ENCODE peak calls at places on chromosomes 6 and 20, in seven cellular contexts. G is left lung, R is GM12865, S is A549, X is BE2C, B is heart right ventricle, J is stomach. Q is an unnamed sample.

GRCh38 chr6:152648090-152648489 is 10.9 kb upstream of the SYNE1 start:
- DNase-seq in B (no peak), G (no peak), R (no peak), J (no peak), S (no peak), X (no peak), Q (no peak)

GRCh38 chr6:3341467-3341866 is 82.7 kb downstream of the PSMG4 start:
- DNase-seq in B (no peak), S (no peak), J (no peak), G (no peak), R (no peak), X (no peak), Q (no peak)

GRCh38 chr20:41650221-41650948 is 32.2 kb upstream of the CHD6 start:
- DNase-seq in G (no peak), S (no peak), J (peak), X (no peak), B (no peak), R (no peak), Q (peak)

GRCh38 chr6:154995241-154996162 is at the start of gene TIAM2:
- DNase-seq in S (peak), B (peak), J (no peak), R (no peak), X (peak), G (no peak), Q (no peak)

GRCh38 chr20:20393207-20393606 is 25.3 kb downstream of the INSM1 start:
- DNase-seq in G (no peak), S (no peak), X (no peak), J (no peak), R (no peak), B (no peak), Q (no peak)

GRCh38 chr6:155398701-155399061 is 57.0 kb downstream of the NOX3 start:
- DNase-seq in R (no peak), S (no peak), J (no peak), X (no peak), B (no peak), G (no peak), Q (no peak)

GRCh38 chr6:6315660-6316059 is 4.8 kb downstream of the F13A1 start:
- DNase-seq in B (peak), R (peak), G (no peak), X (peak), J (peak), S (peak), Q (peak)

GRCh38 chr6:7139835-7140470 is 32.2 kb downstream of the RREB1 start:
- DNase-seq in R (no peak), S (no peak), J (no peak), X (no peak), G (no peak), B (no peak), Q (no peak)

GRCh38 chr20:24543741-24544140 is 74.3 kb downstream of the SYNDIG1 start:
- DNase-seq in J (no peak), R (no peak), S (no peak), B (no peak), X (no peak), G (no peak), Q (no peak)

GRCh38 chr6:145277358-145278097 is 457.8 kb downstream of the EPM2A start:
- DNase-seq in S (no peak), J (no peak), G (no peak), X (no peak), R (no peak), B (peak), Q (no peak)

GRCh38 chr6:50271266-50271665 is 221.5 kb upstream of the DEFB112 start:
- DNase-seq in B (no peak), S (no peak), X (no peak), R (no peak), G (no peak), J (no peak), Q (no peak)

GRCh38 chr20:33281550-33282146 is 1.4 kb upstream of the BPIFB1 start:
- DNase-seq in B (no peak), R (no peak), J (no peak), S (no peak), G (no peak), X (no peak), Q (no peak)

GRCh38 chr20:59836768-59837167 is 96.7 kb downstream of the SYCP2 start:
- DNase-seq in G (no peak), B (no peak), S (no peak), J (no peak), R (no peak), X (no peak), Q (no peak)

GRCh38 chr20:64049060-64049886 is at the start of gene SOX18:
- DNase-seq in J (no peak), S (no peak), B (peak), X (peak), G (no peak), R (peak), Q (no peak)

GRCh38 chr6:111711476-111711875 is 105.8 kb upstream of the TRAF3IP2 start:
- DNase-seq in S (no peak), X (peak), B (peak), G (no peak), J (peak), R (no peak), Q (no peak)
- TF ChIP-seq CTCF in S (no peak), X (peak), B (no peak), G (no peak), J (no peak), R (no peak), Q (no peak)

GRCh38 chr6:107730683-107731314 is 93.3 kb downstream of the SCML4 start:
- DNase-seq in J (no peak), X (no peak), S (no peak), G (no peak), R (no peak), B (no peak), Q (no peak)
- H3K4me3 ChIP-seq in J (peak), X (no peak), S (no peak), G (peak), R (no peak), B (no peak), Q (no peak)

GRCh38 chr20:12391099-12391498 is 473.4 kb downstream of the BTBD3 start:
- DNase-seq in G (no peak), X (no peak), B (no peak), J (no peak), S (no peak), R (no peak), Q (no peak)
- TF ChIP-seq CTCF in G (no peak), X (no peak), B (no peak), J (no peak), S (no peak), R (no peak), Q (no peak)

DNA sequence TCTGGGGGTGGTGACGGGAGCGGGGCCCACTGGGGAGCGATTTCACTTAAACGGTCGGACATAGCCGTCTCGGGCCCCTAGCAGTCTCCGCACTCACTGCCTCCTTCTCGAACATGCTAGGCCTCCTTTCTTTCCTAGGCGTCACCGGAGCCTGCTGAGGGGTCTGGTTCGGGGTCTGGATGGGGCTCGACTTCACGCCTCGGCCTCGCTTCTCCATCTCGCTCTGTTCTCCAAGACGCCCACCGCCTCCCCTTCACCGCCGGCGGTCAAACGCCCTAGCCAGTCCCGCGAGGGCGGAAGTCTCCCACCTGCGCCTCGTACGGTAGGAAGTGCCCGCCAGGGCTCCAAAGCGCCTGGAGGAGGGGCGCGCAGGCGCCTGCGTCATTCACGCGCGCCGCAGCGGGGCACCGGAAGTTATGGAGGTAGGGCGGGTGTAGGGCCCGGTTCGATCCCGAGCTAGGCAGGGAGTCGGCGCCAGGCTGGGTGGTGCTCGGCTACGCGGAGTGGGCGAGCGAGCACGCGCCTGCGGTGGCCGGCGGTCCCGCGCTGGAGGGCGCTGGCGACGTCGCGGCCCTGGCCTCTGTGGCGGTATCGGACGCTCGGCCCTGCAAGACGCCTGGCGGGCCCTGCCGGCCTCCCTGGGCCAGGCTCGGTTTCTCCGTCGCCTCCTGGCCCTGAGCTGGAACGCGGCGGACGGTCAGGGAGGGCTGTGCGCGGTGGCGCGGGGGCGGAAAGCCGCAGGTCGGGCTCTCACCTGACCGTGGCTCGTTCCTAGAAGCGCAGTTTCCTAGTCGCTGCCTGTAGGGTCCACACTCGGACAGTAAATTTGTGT is at the start of the genes DYNLT2 and ERMARD:
- DNase-seq in X (peak), G (peak), R (peak), J (peak), S (peak), B (peak), Q (peak)
- H3K4me3 ChIP-seq in X (peak), G (peak), R (peak), J (peak), S (peak), B (peak), Q (peak)

DNA sequence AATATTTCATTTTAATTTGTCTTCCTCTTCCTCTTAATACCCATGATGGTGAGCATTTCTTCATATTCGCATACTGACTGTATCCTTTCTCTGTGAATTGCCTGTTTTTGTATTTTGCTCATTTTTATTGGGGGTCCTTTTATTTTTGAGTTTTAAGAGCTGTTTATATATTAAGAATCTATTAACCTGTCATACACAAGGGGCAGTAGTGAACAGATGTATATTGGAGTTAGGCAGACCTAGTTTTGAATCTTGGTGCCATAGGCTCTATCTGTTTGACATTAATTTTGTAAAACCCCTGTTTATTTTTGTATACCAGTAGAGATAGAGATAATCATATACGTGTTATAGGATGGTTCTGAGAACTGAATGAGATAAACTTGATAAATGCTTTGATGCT is 3.1 kb upstream of the WFDC5 start:
- DNase-seq in J (no peak), X (no peak), R (no peak), S (no peak), B (no peak), G (no peak), Q (no peak)
- TF ChIP-seq CTCF in J (no peak), X (no peak), R (no peak), S (no peak), B (no peak), G (no peak), Q (no peak)

GRCh38 chr6:52230685-52231084 is 13.6 kb downstream of the IL17F start:
- DNase-seq in R (no peak), J (no peak), G (no peak), S (no peak), X (no peak), B (no peak), Q (no peak)

GRCh38 chr6:52231411-52232127 is 12.7 kb downstream of the IL17F start:
- DNase-seq in G (no peak), R (no peak), B (no peak), J (no peak), S (no peak), X (no peak), Q (no peak)

GRCh38 chr6:52232990-52233389 is 11.3 kb downstream of the IL17F start:
- DNase-seq in J (no peak), R (no peak), G (no peak), S (no peak), X (no peak), B (no peak), Q (no peak)

GRCh38 chr6:52233975-52234823 is 10.1 kb downstream of the IL17F start:
- DNase-seq in B (no peak), J (peak), R (peak), X (peak), G (no peak), S (peak), Q (peak)
- H3K4me3 ChIP-seq in B (no peak), J (no peak), R (no peak), X (no peak), G (no peak), S (no peak), Q (no peak)

DNA sequence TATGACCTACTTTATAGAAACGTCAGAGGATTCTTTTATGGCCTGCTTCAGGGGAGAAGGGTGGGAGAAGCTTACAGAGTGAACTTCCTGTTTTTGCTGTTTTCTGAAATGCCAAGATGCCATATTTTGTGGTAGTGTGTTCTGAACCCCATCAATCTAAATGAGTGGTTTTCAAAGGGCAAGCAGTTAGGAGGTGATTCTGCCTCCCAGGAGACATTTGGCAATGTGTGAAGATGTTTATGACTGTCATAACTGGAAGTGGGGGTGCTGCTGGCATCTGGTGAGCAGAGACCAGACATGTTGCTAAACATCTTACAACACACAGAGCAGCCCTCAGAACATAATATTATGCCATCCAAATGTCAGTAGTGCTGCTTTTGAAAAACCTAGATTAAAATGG is 6.0 kb upstream of the PRL start:
- DNase-seq in S (no peak), B (no peak), J (no peak), X (no peak), G (no peak), R (peak), Q (no peak)
- TF ChIP-seq CTCF in S (no peak), B (no peak), J (no peak), X (no peak), G (no peak), R (no peak), Q (no peak)

GRCh38 chr6:43476744-43477143 is 626 bp upstream of the TJAP1 start:
- DNase-seq in R (no peak), G (no peak), J (no peak), S (no peak), X (no peak), B (no peak), Q (no peak)
- H3K4me3 ChIP-seq in R (peak), G (peak), J (peak), S (peak), X (peak), B (peak), Q (peak)